ENCODE peak calls at places on chromosome 7, in seven cellular contexts. One of them, this sample, is unnamed.

GRCh38 chr7:134120405-134120804 is 6.7 kb upstream of the LRGUK start:
- DNase-seq in RWPE1: no peak
- DNase-seq in transverse colon: no peak
- DNase-seq in colonic mucosa: no peak
- DNase-seq in brain microvascular endothelial cell: no peak
- DNase-seq in IMR-90: peak; percentile 3
- DNase-seq in AG04450: no peak
- DNase-seq in this sample: no peak

GRCh38 chr7:64687249-64687648 is 21.3 kb downstream of the ZNF107 start:
- DNase-seq in colonic mucosa: no peak
- DNase-seq in AG04450: no peak
- DNase-seq in transverse colon: no peak
- DNase-seq in RWPE1: no peak
- DNase-seq in IMR-90: no peak
- DNase-seq in brain microvascular endothelial cell: no peak
- DNase-seq in this sample: peak; percentile 55

GRCh38 chr7:14233026-14233897 is 243.8 kb upstream of the ETV1 start:
- DNase-seq in brain microvascular endothelial cell: peak; percentile 72
- DNase-seq in IMR-90: peak; percentile 56
- DNase-seq in RWPE1: peak; percentile 32
- DNase-seq in colonic mucosa: peak; percentile 25
- DNase-seq in AG04450: no peak
- DNase-seq in transverse colon: no peak
- DNase-seq in this sample: no peak

GRCh38 chr7:141463986-141464385 is 87.2 kb upstream of the AGK start:
- DNase-seq in IMR-90: no peak
- DNase-seq in brain microvascular endothelial cell: no peak
- DNase-seq in AG04450: no peak
- DNase-seq in RWPE1: peak; percentile 24
- DNase-seq in colonic mucosa: no peak
- DNase-seq in transverse colon: no peak
- DNase-seq in this sample: no peak

GRCh38 chr7:13724631-13725566 is 264.6 kb downstream of the ETV1 start:
- DNase-seq in brain microvascular endothelial cell: no peak
- DNase-seq in transverse colon: no peak
- DNase-seq in IMR-90: no peak
- DNase-seq in RWPE1: no peak
- DNase-seq in colonic mucosa: no peak
- DNase-seq in AG04450: no peak
- DNase-seq in this sample: no peak

GRCh38 chr7:83468251-83468739 is 180.6 kb downstream of the SEMA3E start:
- DNase-seq in brain microvascular endothelial cell: peak; percentile 99
- DNase-seq in colonic mucosa: peak; percentile 54
- DNase-seq in IMR-90: peak; percentile 99
- DNase-seq in AG04450: peak; percentile 94
- DNase-seq in transverse colon: peak; percentile 48
- DNase-seq in RWPE1: peak; percentile 89
- DNase-seq in this sample: no peak

GRCh38 chr7:121985476-121985875 is 112.5 kb downstream of the PTPRZ1 start:
- DNase-seq in transverse colon: no peak
- DNase-seq in colonic mucosa: no peak
- DNase-seq in IMR-90: no peak
- DNase-seq in brain microvascular endothelial cell: no peak
- DNase-seq in AG04450: no peak
- DNase-seq in RWPE1: no peak
- DNase-seq in this sample: no peak

GRCh38 chr7:12357508-12357907 is 46.2 kb downstream of the VWDE start:
- DNase-seq in RWPE1: no peak
- DNase-seq in AG04450: no peak
- DNase-seq in transverse colon: no peak
- DNase-seq in brain microvascular endothelial cell: no peak
- DNase-seq in colonic mucosa: no peak
- DNase-seq in IMR-90: no peak
- DNase-seq in this sample: no peak

GRCh38 chr7:121748546-121748945 is 124.4 kb upstream of the PTPRZ1 start:
- DNase-seq in colonic mucosa: no peak
- DNase-seq in AG04450: no peak
- DNase-seq in transverse colon: no peak
- DNase-seq in RWPE1: no peak
- DNase-seq in brain microvascular endothelial cell: no peak
- DNase-seq in IMR-90: no peak
- DNase-seq in this sample: no peak

GRCh38 chr7:123846217-123846891 is 1.4 kb downstream of the HYAL4 start:
- DNase-seq in AG04450: no peak
- DNase-seq in brain microvascular endothelial cell: peak; percentile 45
- DNase-seq in RWPE1: no peak
- DNase-seq in IMR-90: no peak
- DNase-seq in colonic mucosa: no peak
- DNase-seq in transverse colon: no peak
- DNase-seq in this sample: peak; percentile 28

GRCh38 chr7:124085168-124085567 is 52.3 kb upstream of the TMEM229A start:
- DNase-seq in IMR-90: no peak
- DNase-seq in AG04450: no peak
- DNase-seq in brain microvascular endothelial cell: peak; percentile 29
- DNase-seq in RWPE1: peak; percentile 5
- DNase-seq in colonic mucosa: peak; percentile 80
- DNase-seq in transverse colon: peak; percentile 83
- DNase-seq in this sample: no peak

GRCh38 chr7:27213150-27213903 is 13.4 kb upstream of the HOXA13 start:
- DNase-seq in IMR-90: no peak
- DNase-seq in RWPE1: no peak
- DNase-seq in colonic mucosa: no peak
- DNase-seq in transverse colon: no peak
- DNase-seq in brain microvascular endothelial cell: no peak
- DNase-seq in AG04450: no peak
- DNase-seq in this sample: no peak

GRCh38 chr7:107078517-107078966 is 34.0 kb downstream of the PRKAR2B start:
- DNase-seq in AG04450: peak; percentile 34
- DNase-seq in RWPE1: peak; percentile 44
- DNase-seq in IMR-90: peak; percentile 78
- DNase-seq in brain microvascular endothelial cell: peak; percentile 45
- DNase-seq in colonic mucosa: no peak
- DNase-seq in transverse colon: no peak
- DNase-seq in this sample: no peak

GRCh38 chr7:55006499-55006898 is 12.3 kb upstream of the EGFR start:
- DNase-seq in AG04450: no peak
- DNase-seq in RWPE1: no peak
- DNase-seq in IMR-90: no peak
- DNase-seq in colonic mucosa: no peak
- DNase-seq in brain microvascular endothelial cell: no peak
- DNase-seq in transverse colon: no peak
- DNase-seq in this sample: no peak

GRCh38 chr7:47653550-47654351 is 71.8 kb upstream of the TNS3 start:
- DNase-seq in RWPE1: no peak
- DNase-seq in AG04450: no peak
- DNase-seq in brain microvascular endothelial cell: peak; percentile 66
- DNase-seq in IMR-90: peak; percentile 81
- DNase-seq in colonic mucosa: no peak
- DNase-seq in transverse colon: no peak
- DNase-seq in this sample: no peak

GRCh38 chr7:128877756-128878120 is 15.1 kb downstream of the ATP6V1F start:
- DNase-seq in colonic mucosa: no peak
- DNase-seq in RWPE1: no peak
- DNase-seq in AG04450: no peak
- DNase-seq in transverse colon: peak; percentile 4
- DNase-seq in IMR-90: no peak
- DNase-seq in brain microvascular endothelial cell: no peak
- DNase-seq in this sample: no peak

GRCh38 chr7:1811850-1812692 is 142.0 kb downstream of the ELFN1 start:
- DNase-seq in RWPE1: peak; percentile 67
- DNase-seq in brain microvascular endothelial cell: no peak
- DNase-seq in AG04450: no peak
- DNase-seq in transverse colon: no peak
- DNase-seq in colonic mucosa: no peak
- DNase-seq in IMR-90: no peak
- DNase-seq in this sample: peak; percentile 82
- TF ChIP-seq CTCF in RWPE1: peak; percentile 54
- TF ChIP-seq CTCF in brain microvascular endothelial cell: peak; percentile 28
- TF ChIP-seq CTCF in AG04450: peak; percentile 15
- TF ChIP-seq CTCF in transverse colon: peak; percentile 33
- TF ChIP-seq CTCF in colonic mucosa: peak; percentile 23
- TF ChIP-seq CTCF in IMR-90: peak; percentile 21
- TF ChIP-seq CTCF in this sample: peak; percentile 67

GRCh38 chr7:22329816-22330524 is 27.0 kb downstream of the RAPGEF5 start:
- DNase-seq in IMR-90: no peak
- DNase-seq in transverse colon: peak; percentile 64
- DNase-seq in colonic mucosa: peak; percentile 67
- DNase-seq in RWPE1: no peak
- DNase-seq in brain microvascular endothelial cell: no peak
- DNase-seq in AG04450: no peak
- DNase-seq in this sample: no peak

GRCh38 chr7:22326181-22326580 is 30.8 kb downstream of the RAPGEF5 start:
- DNase-seq in colonic mucosa: no peak
- DNase-seq in IMR-90: no peak
- DNase-seq in RWPE1: no peak
- DNase-seq in AG04450: no peak
- DNase-seq in brain microvascular endothelial cell: no peak
- DNase-seq in transverse colon: no peak
- DNase-seq in this sample: no peak

GRCh38 chr7:22320416-22320815 is 36.5 kb downstream of the RAPGEF5 start:
- DNase-seq in AG04450: no peak
- DNase-seq in RWPE1: no peak
- DNase-seq in colonic mucosa: no peak
- DNase-seq in IMR-90: no peak
- DNase-seq in brain microvascular endothelial cell: no peak
- DNase-seq in transverse colon: no peak
- DNase-seq in this sample: no peak

GRCh38 chr7:22330903-22331302 is 26.1 kb downstream of the RAPGEF5 start:
- DNase-seq in IMR-90: no peak
- DNase-seq in RWPE1: no peak
- DNase-seq in AG04450: no peak
- DNase-seq in colonic mucosa: no peak
- DNase-seq in brain microvascular endothelial cell: no peak
- DNase-seq in transverse colon: no peak
- DNase-seq in this sample: no peak

GRCh38 chr7:22325671-22326070 is 31.3 kb downstream of the RAPGEF5 start:
- DNase-seq in AG04450: no peak
- DNase-seq in transverse colon: no peak
- DNase-seq in RWPE1: no peak
- DNase-seq in IMR-90: no peak
- DNase-seq in brain microvascular endothelial cell: no peak
- DNase-seq in colonic mucosa: no peak
- DNase-seq in this sample: no peak
- H3K27ac ChIP-seq in AG04450: no peak overlapping the region
- H3K27ac ChIP-seq in transverse colon: no peak overlapping the region
- H3K27ac ChIP-seq in RWPE1: no peak overlapping the region
- H3K27ac ChIP-seq in IMR-90: no peak overlapping the region
- H3K27ac ChIP-seq in brain microvascular endothelial cell: no peak overlapping the region
- H3K27ac ChIP-seq in colonic mucosa: peak overlapping the region; percentile 19
- H3K27ac ChIP-seq in this sample: no peak overlapping the region

DNA sequence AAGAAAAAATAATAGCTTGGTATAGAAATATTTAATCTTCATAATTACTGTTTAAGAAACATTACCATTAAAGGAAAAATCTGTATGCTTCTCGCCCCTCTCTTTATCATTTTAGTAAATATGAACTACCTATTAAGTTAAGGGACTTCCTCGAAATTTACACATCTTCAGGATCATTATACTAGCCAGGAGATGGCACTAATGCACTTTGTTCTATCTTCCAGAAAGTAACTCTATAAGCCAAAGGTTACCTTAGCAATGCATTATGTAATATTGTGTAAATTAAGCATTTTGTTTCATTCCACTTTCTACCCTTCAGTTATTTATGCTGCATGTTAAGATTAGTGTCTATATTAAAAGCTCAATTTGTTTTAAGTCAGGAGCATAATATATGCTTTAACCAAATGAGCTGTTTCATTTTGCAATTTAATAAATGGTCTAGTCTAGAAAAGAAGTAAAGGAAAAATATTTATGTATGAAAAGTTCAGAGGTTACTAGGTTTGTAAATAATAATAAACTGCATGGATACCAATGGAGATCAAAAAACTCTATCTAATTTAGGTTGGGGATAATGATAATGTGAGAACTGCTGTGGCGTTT is 128.4 kb downstream of the ANKRD7 start:
- DNase-seq in colonic mucosa: no peak
- DNase-seq in IMR-90: no peak
- DNase-seq in AG04450: no peak
- DNase-seq in brain microvascular endothelial cell: no peak
- DNase-seq in RWPE1: no peak
- DNase-seq in transverse colon: no peak
- DNase-seq in this sample: no peak
- TF ChIP-seq CTCF in colonic mucosa: peak; percentile 23
- TF ChIP-seq CTCF in IMR-90: no peak
- TF ChIP-seq CTCF in AG04450: no peak
- TF ChIP-seq CTCF in brain microvascular endothelial cell: no peak
- TF ChIP-seq CTCF in RWPE1: peak; percentile 21
- TF ChIP-seq CTCF in transverse colon: no peak
- TF ChIP-seq CTCF in this sample: no peak

GRCh38 chr7:95493844-95494243 is 8.1 kb downstream of the ASB4 start:
- DNase-seq in brain microvascular endothelial cell: no peak
- DNase-seq in RWPE1: no peak
- DNase-seq in IMR-90: no peak
- DNase-seq in transverse colon: no peak
- DNase-seq in colonic mucosa: no peak
- DNase-seq in AG04450: no peak
- DNase-seq in this sample: no peak

GRCh38 chr7:95490366-95490765 is 4.6 kb downstream of the ASB4 start:
- DNase-seq in transverse colon: no peak
- DNase-seq in RWPE1: no peak
- DNase-seq in AG04450: no peak
- DNase-seq in brain microvascular endothelial cell: no peak
- DNase-seq in colonic mucosa: no peak
- DNase-seq in IMR-90: no peak
- DNase-seq in this sample: no peak

GRCh38 chr7:95493247-95493646 is 7.5 kb downstream of the ASB4 start:
- DNase-seq in brain microvascular endothelial cell: peak; percentile 63
- DNase-seq in AG04450: no peak
- DNase-seq in transverse colon: no peak
- DNase-seq in colonic mucosa: no peak
- DNase-seq in IMR-90: peak; percentile 35
- DNase-seq in RWPE1: no peak
- DNase-seq in this sample: no peak

GRCh38 chr7:95491201-95491600 is 5.5 kb downstream of the ASB4 start:
- DNase-seq in colonic mucosa: no peak
- DNase-seq in RWPE1: no peak
- DNase-seq in transverse colon: no peak
- DNase-seq in AG04450: no peak
- DNase-seq in brain microvascular endothelial cell: no peak
- DNase-seq in IMR-90: no peak
- DNase-seq in this sample: no peak

DNA sequence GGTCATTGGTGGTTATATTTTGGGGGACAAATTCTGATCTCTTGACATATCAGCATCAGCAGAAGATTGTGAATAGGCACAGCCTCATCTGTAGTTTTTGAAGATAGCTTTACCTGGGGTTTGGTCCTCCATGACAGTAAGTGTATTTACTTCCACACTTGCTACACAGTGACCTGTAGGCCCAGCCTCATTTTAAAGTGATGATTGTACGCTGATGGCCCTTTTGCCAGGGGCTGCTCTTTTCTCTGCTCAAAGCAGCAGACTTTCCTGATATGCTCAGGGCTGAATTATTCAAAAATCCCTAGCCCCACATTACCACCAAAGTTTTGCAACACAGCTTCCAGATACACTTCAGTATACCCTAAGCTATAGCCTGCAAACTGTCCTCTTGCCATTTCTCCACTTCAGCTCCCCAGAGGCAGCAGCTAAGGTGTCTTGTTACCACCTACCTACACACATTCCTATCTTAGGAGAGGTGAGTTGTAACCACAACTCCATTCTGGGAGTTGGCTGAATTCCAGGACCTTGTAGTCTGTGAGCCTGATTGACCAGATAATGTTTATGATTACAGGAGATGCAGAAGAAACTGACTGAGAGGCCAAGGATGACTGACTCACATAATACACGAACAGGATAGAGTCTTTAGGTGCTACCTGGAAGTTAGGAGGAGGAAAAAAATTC is 6.0 kb downstream of the ASB4 start:
- DNase-seq in RWPE1: peak; percentile 88
- DNase-seq in colonic mucosa: no peak
- DNase-seq in transverse colon: peak; percentile 9
- DNase-seq in brain microvascular endothelial cell: no peak
- DNase-seq in AG04450: no peak
- DNase-seq in IMR-90: no peak
- DNase-seq in this sample: no peak
- H3K27ac ChIP-seq in RWPE1: no peak overlapping the region
- H3K27ac ChIP-seq in colonic mucosa: no peak overlapping the region
- H3K27ac ChIP-seq in transverse colon: no peak overlapping the region
- H3K27ac ChIP-seq in brain microvascular endothelial cell: no peak overlapping the region
- H3K27ac ChIP-seq in AG04450: no peak overlapping the region
- H3K27ac ChIP-seq in IMR-90: no peak overlapping the region
- H3K27ac ChIP-seq in this sample: no peak overlapping the region